ENCODE peak calls at places on chromosomes 4 and X, in ten cellular contexts. E is NCI-H510A treated with DMSO at 0.1 percent for 48 hours; F is DMS153; H is activated T-cell treated with anti-CD3 and anti-CD28 coated beads for 1 hour; X is hypothalamus; O is activated CD4-positive, CD25-positive, alpha-beta regulatory T cell; Q is NCI-H2171 treated with DMSO at 0.1 percent for 48 hours; W is right atrium auricular region; Y is RPMI8226; R is pancreas. K is an unnamed sample.

GRCh38 chr4:8289151-8289750 is 19.7 kb downstream of the HTRA3 start:
- DNase-seq in E (no peak), F (no peak), H (no peak), X (no peak), O (no peak), Q (no peak), W (no peak), Y (no peak), R (no peak), K (no peak)

GRCh38 chrX:127708155-127708554 is 344.0 kb downstream of the ACTRT1 start:
- DNase-seq in E (peak; percentile 53), F (peak; percentile 77), H (no peak), X (no peak), O (no peak), Q (no peak), W (no peak), Y (no peak), R (no peak), K (no peak)

GRCh38 chr4:139665690-139666529 is at the start of gene MGST2:
- DNase-seq in E (peak; percentile 48), F (peak; percentile 69), H (no peak), X (peak; percentile 40), O (no peak), Q (peak; percentile 77), W (peak; percentile 80), Y (peak; percentile 56), R (peak; percentile 73), K (no peak)

GRCh38 chr4:16237715-16238114 is 11.4 kb upstream of the TAPT1 start:
- DNase-seq in E (no peak), F (no peak), H (no peak), X (no peak), O (no peak), Q (no peak), W (no peak), Y (peak; percentile 2), R (no peak), K (no peak)

GRCh38 chr4:89752932-89753598 is 83.9 kb downstream of the SNCA start:
- DNase-seq in E (no peak), F (no peak), H (no peak), X (no peak), O (no peak), Q (peak; percentile 48), W (no peak), Y (no peak), R (peak; percentile 8), K (no peak)

GRCh38 chrX:120457766-120458180 is 11.3 kb downstream of the LAMP2 start:
- DNase-seq in E (no peak), F (no peak), H (no peak), X (no peak), O (no peak), Q (no peak), W (no peak), Y (peak; percentile 26), R (no peak), K (no peak)

GRCh38 chr4:74838746-74839370 is 44.5 kb upstream of the BTC start:
- DNase-seq in E (no peak), F (no peak), H (no peak), X (no peak), O (no peak), Q (no peak), W (no peak), Y (no peak), R (no peak), K (no peak)

GRCh38 chr4:56821394-56822263 is at the start of gene SPINK2:
- DNase-seq in E (peak; percentile 68), F (peak; percentile 31), H (peak; percentile 57), X (no peak), O (peak; percentile 50), Q (peak; percentile 68), W (no peak), Y (peak; percentile 68), R (peak; percentile 35), K (peak; percentile 61)

GRCh38 chrX:15988661-15989603 is 134.3 kb upstream of the AP1S2 start:
- DNase-seq in E (no peak), F (no peak), H (no peak), X (no peak), O (no peak), Q (peak; percentile 0), W (no peak), Y (no peak), R (no peak), K (no peak)

GRCh38 chr4:153464068-153464467 is 2.1 kb upstream of the TMEM131L start:
- DNase-seq in E (peak; percentile 33), F (peak; percentile 14), H (no peak), X (no peak), O (no peak), Q (no peak), W (no peak), Y (no peak), R (peak; percentile 5), K (no peak)

GRCh38 chrX:70044541-70045245 is 5.0 kb downstream of the AWAT2 start:
- DNase-seq in E (no peak), F (no peak), H (no peak), X (no peak), O (no peak), Q (no peak), W (no peak), Y (no peak), R (no peak), K (no peak)

GRCh38 chr4:159051245-159052071 is 51.4 kb upstream of the RAPGEF2 start:
- DNase-seq in E (no peak), F (no peak), H (no peak), X (no peak), O (no peak), Q (no peak), W (no peak), Y (no peak), R (no peak), K (no peak)